ENCODE peak calls at places on chromosomes 12 and 14, in eight cellular contexts. One of them, this sample, is unnamed.

GRCh38 chr12:89671469-89671868 is 37.2 kb downstream of the ATP2B1 start:
- DNase-seq in heart left ventricle: no peak
- DNase-seq in T-helper 2 cell: no peak
- DNase-seq in left lobe of liver: no peak
- DNase-seq in caudate nucleus: no peak
- DNase-seq in tibial nerve: no peak
- DNase-seq in activated T-helper 1 cell treated with anti-CD3 and anti-CD28 coated beads, Interleukin-12 subunit alpha, Interleukin-12 subunit beta, Interleukin-2, Interleukin-4 antibody, amounts not matched to agents 30 ng/mL and 10 ng/mL and 1 ng/mL, durations not matched to agents 14 hours and 24 hours and 36 hours: no peak
- DNase-seq in A549: no peak
- DNase-seq in this sample: no peak

GRCh38 chr14:104353221-104353920 is 215.0 kb downstream of the KIF26A start:
- DNase-seq in left lobe of liver: no peak
- DNase-seq in caudate nucleus: no peak
- DNase-seq in A549: no peak
- DNase-seq in tibial nerve: no peak
- DNase-seq in heart left ventricle: no peak
- DNase-seq in activated T-helper 1 cell treated with anti-CD3 and anti-CD28 coated beads, Interleukin-12 subunit alpha, Interleukin-12 subunit beta, Interleukin-2, Interleukin-4 antibody, amounts not matched to agents 30 ng/mL and 10 ng/mL and 1 ng/mL, durations not matched to agents 14 hours and 24 hours and 36 hours: no peak
- DNase-seq in T-helper 2 cell: no peak
- DNase-seq in this sample: no peak

GRCh38 chr12:113808095-113808951 is 157.8 kb downstream of the RBM19 start:
- DNase-seq in heart left ventricle: no peak
- DNase-seq in left lobe of liver: no peak
- DNase-seq in T-helper 2 cell: no peak
- DNase-seq in activated T-helper 1 cell treated with anti-CD3 and anti-CD28 coated beads, Interleukin-12 subunit alpha, Interleukin-12 subunit beta, Interleukin-2, Interleukin-4 antibody, amounts not matched to agents 30 ng/mL and 10 ng/mL and 1 ng/mL, durations not matched to agents 14 hours and 24 hours and 36 hours: no peak
- DNase-seq in tibial nerve: no peak
- DNase-seq in A549: no peak
- DNase-seq in caudate nucleus: no peak
- DNase-seq in this sample: no peak

GRCh38 chr14:96275182-96276112 is 19.4 kb downstream of the BDKRB1 start:
- DNase-seq in T-helper 2 cell: peak
- DNase-seq in A549: peak
- DNase-seq in tibial nerve: peak
- DNase-seq in activated T-helper 1 cell treated with anti-CD3 and anti-CD28 coated beads, Interleukin-12 subunit alpha, Interleukin-12 subunit beta, Interleukin-2, Interleukin-4 antibody, amounts not matched to agents 30 ng/mL and 10 ng/mL and 1 ng/mL, durations not matched to agents 14 hours and 24 hours and 36 hours: peak
- DNase-seq in left lobe of liver: peak
- DNase-seq in caudate nucleus: peak
- DNase-seq in heart left ventricle: peak
- DNase-seq in this sample: peak

GRCh38 chr14:105436891-105437722 is 17.5 kb downstream of the MTA1 start:
- DNase-seq in caudate nucleus: no peak
- DNase-seq in heart left ventricle: peak
- DNase-seq in T-helper 2 cell: no peak
- DNase-seq in tibial nerve: no peak
- DNase-seq in A549: no peak
- DNase-seq in activated T-helper 1 cell treated with anti-CD3 and anti-CD28 coated beads, Interleukin-12 subunit alpha, Interleukin-12 subunit beta, Interleukin-2, Interleukin-4 antibody, amounts not matched to agents 30 ng/mL and 10 ng/mL and 1 ng/mL, durations not matched to agents 14 hours and 24 hours and 36 hours: no peak
- DNase-seq in left lobe of liver: no peak
- DNase-seq in this sample: no peak

GRCh38 chr14:76065519-76065918 is 80.0 kb downstream of the IFT43 start:
- DNase-seq in tibial nerve: no peak
- DNase-seq in T-helper 2 cell: no peak
- DNase-seq in left lobe of liver: no peak
- DNase-seq in heart left ventricle: no peak
- DNase-seq in A549: no peak
- DNase-seq in caudate nucleus: no peak
- DNase-seq in activated T-helper 1 cell treated with anti-CD3 and anti-CD28 coated beads, Interleukin-12 subunit alpha, Interleukin-12 subunit beta, Interleukin-2, Interleukin-4 antibody, amounts not matched to agents 30 ng/mL and 10 ng/mL and 1 ng/mL, durations not matched to agents 14 hours and 24 hours and 36 hours: no peak
- DNase-seq in this sample: no peak

GRCh38 chr12:56589783-56590182 is 40.3 kb downstream of the BAZ2A start:
- DNase-seq in T-helper 2 cell: no peak
- DNase-seq in heart left ventricle: no peak
- DNase-seq in tibial nerve: no peak
- DNase-seq in activated T-helper 1 cell treated with anti-CD3 and anti-CD28 coated beads, Interleukin-12 subunit alpha, Interleukin-12 subunit beta, Interleukin-2, Interleukin-4 antibody, amounts not matched to agents 30 ng/mL and 10 ng/mL and 1 ng/mL, durations not matched to agents 14 hours and 24 hours and 36 hours: no peak
- DNase-seq in left lobe of liver: no peak
- DNase-seq in A549: no peak
- DNase-seq in caudate nucleus: no peak
- DNase-seq in this sample: no peak

GRCh38 chr12:103766028-103766427 is 75.0 kb downstream of the NT5DC3 start:
- DNase-seq in heart left ventricle: no peak
- DNase-seq in left lobe of liver: no peak
- DNase-seq in activated T-helper 1 cell treated with anti-CD3 and anti-CD28 coated beads, Interleukin-12 subunit alpha, Interleukin-12 subunit beta, Interleukin-2, Interleukin-4 antibody, amounts not matched to agents 30 ng/mL and 10 ng/mL and 1 ng/mL, durations not matched to agents 14 hours and 24 hours and 36 hours: no peak
- DNase-seq in caudate nucleus: no peak
- DNase-seq in tibial nerve: no peak
- DNase-seq in A549: no peak
- DNase-seq in T-helper 2 cell: no peak
- DNase-seq in this sample: no peak

GRCh38 chr14:80465541-80466220 is 254.4 kb upstream of the DIO2 start:
- DNase-seq in caudate nucleus: no peak
- DNase-seq in heart left ventricle: no peak
- DNase-seq in left lobe of liver: no peak
- DNase-seq in tibial nerve: no peak
- DNase-seq in activated T-helper 1 cell treated with anti-CD3 and anti-CD28 coated beads, Interleukin-12 subunit alpha, Interleukin-12 subunit beta, Interleukin-2, Interleukin-4 antibody, amounts not matched to agents 30 ng/mL and 10 ng/mL and 1 ng/mL, durations not matched to agents 14 hours and 24 hours and 36 hours: no peak
- DNase-seq in A549: no peak
- DNase-seq in T-helper 2 cell: no peak
- DNase-seq in this sample: no peak

GRCh38 chr14:76181546-76181945 is 29.8 kb downstream of the GPATCH2L start:
- DNase-seq in heart left ventricle: no peak
- DNase-seq in T-helper 2 cell: no peak
- DNase-seq in left lobe of liver: no peak
- DNase-seq in activated T-helper 1 cell treated with anti-CD3 and anti-CD28 coated beads, Interleukin-12 subunit alpha, Interleukin-12 subunit beta, Interleukin-2, Interleukin-4 antibody, amounts not matched to agents 30 ng/mL and 10 ng/mL and 1 ng/mL, durations not matched to agents 14 hours and 24 hours and 36 hours: no peak
- DNase-seq in A549: no peak
- DNase-seq in tibial nerve: no peak
- DNase-seq in caudate nucleus: no peak
- DNase-seq in this sample: no peak

GRCh38 chr12:29508949-29509348 is 11.5 kb upstream of the OVCH1 start:
- DNase-seq in A549: no peak
- DNase-seq in caudate nucleus: no peak
- DNase-seq in tibial nerve: no peak
- DNase-seq in heart left ventricle: no peak
- DNase-seq in T-helper 2 cell: no peak
- DNase-seq in activated T-helper 1 cell treated with anti-CD3 and anti-CD28 coated beads, Interleukin-12 subunit alpha, Interleukin-12 subunit beta, Interleukin-2, Interleukin-4 antibody, amounts not matched to agents 30 ng/mL and 10 ng/mL and 1 ng/mL, durations not matched to agents 14 hours and 24 hours and 36 hours: no peak
- DNase-seq in left lobe of liver: no peak
- DNase-seq in this sample: no peak

GRCh38 chr12:51505363-51505762 is 80.7 kb downstream of the SLC4A8 start:
- DNase-seq in caudate nucleus: no peak
- DNase-seq in tibial nerve: no peak
- DNase-seq in heart left ventricle: no peak
- DNase-seq in A549: no peak
- DNase-seq in left lobe of liver: no peak
- DNase-seq in T-helper 2 cell: no peak
- DNase-seq in activated T-helper 1 cell treated with anti-CD3 and anti-CD28 coated beads, Interleukin-12 subunit alpha, Interleukin-12 subunit beta, Interleukin-2, Interleukin-4 antibody, amounts not matched to agents 30 ng/mL and 10 ng/mL and 1 ng/mL, durations not matched to agents 14 hours and 24 hours and 36 hours: no peak
- DNase-seq in this sample: no peak

GRCh38 chr12:3310271-3311026 is 180.6 kb upstream of the PRMT8 start:
- DNase-seq in activated T-helper 1 cell treated with anti-CD3 and anti-CD28 coated beads, Interleukin-12 subunit alpha, Interleukin-12 subunit beta, Interleukin-2, Interleukin-4 antibody, amounts not matched to agents 30 ng/mL and 10 ng/mL and 1 ng/mL, durations not matched to agents 14 hours and 24 hours and 36 hours: no peak
- DNase-seq in left lobe of liver: no peak
- DNase-seq in caudate nucleus: no peak
- DNase-seq in T-helper 2 cell: no peak
- DNase-seq in tibial nerve: no peak
- DNase-seq in A549: no peak
- DNase-seq in heart left ventricle: no peak
- DNase-seq in this sample: no peak

GRCh38 chr12:43795716-43796282 is 10.3 kb downstream of the TWF1 start:
- DNase-seq in T-helper 2 cell: no peak
- DNase-seq in A549: no peak
- DNase-seq in left lobe of liver: no peak
- DNase-seq in tibial nerve: no peak
- DNase-seq in activated T-helper 1 cell treated with anti-CD3 and anti-CD28 coated beads, Interleukin-12 subunit alpha, Interleukin-12 subunit beta, Interleukin-2, Interleukin-4 antibody, amounts not matched to agents 30 ng/mL and 10 ng/mL and 1 ng/mL, durations not matched to agents 14 hours and 24 hours and 36 hours: no peak
- DNase-seq in heart left ventricle: no peak
- DNase-seq in caudate nucleus: no peak
- DNase-seq in this sample: no peak

GRCh38 chr12:105982022-105982421 is 156.7 kb downstream of the NUAK1 start:
- DNase-seq in T-helper 2 cell: no peak
- DNase-seq in A549: no peak
- DNase-seq in caudate nucleus: no peak
- DNase-seq in activated T-helper 1 cell treated with anti-CD3 and anti-CD28 coated beads, Interleukin-12 subunit alpha, Interleukin-12 subunit beta, Interleukin-2, Interleukin-4 antibody, amounts not matched to agents 30 ng/mL and 10 ng/mL and 1 ng/mL, durations not matched to agents 14 hours and 24 hours and 36 hours: no peak
- DNase-seq in left lobe of liver: no peak
- DNase-seq in tibial nerve: no peak
- DNase-seq in heart left ventricle: no peak
- DNase-seq in this sample: no peak

GRCh38 chr14:64737391-64738305 is 33.4 kb downstream of the PLEKHG3 start:
- DNase-seq in caudate nucleus: peak
- DNase-seq in tibial nerve: no peak
- DNase-seq in heart left ventricle: no peak
- DNase-seq in left lobe of liver: no peak
- DNase-seq in T-helper 2 cell: no peak
- DNase-seq in activated T-helper 1 cell treated with anti-CD3 and anti-CD28 coated beads, Interleukin-12 subunit alpha, Interleukin-12 subunit beta, Interleukin-2, Interleukin-4 antibody, amounts not matched to agents 30 ng/mL and 10 ng/mL and 1 ng/mL, durations not matched to agents 14 hours and 24 hours and 36 hours: no peak
- DNase-seq in A549: no peak
- DNase-seq in this sample: no peak

GRCh38 chr14:105069887-105070759 is 4.9 kb upstream of the GPR132 start:
- DNase-seq in caudate nucleus: no peak
- DNase-seq in tibial nerve: peak
- DNase-seq in T-helper 2 cell: peak
- DNase-seq in heart left ventricle: peak
- DNase-seq in A549: no peak
- DNase-seq in activated T-helper 1 cell treated with anti-CD3 and anti-CD28 coated beads, Interleukin-12 subunit alpha, Interleukin-12 subunit beta, Interleukin-2, Interleukin-4 antibody, amounts not matched to agents 30 ng/mL and 10 ng/mL and 1 ng/mL, durations not matched to agents 14 hours and 24 hours and 36 hours: no peak
- DNase-seq in left lobe of liver: peak
- DNase-seq in this sample: no peak

GRCh38 chr12:29070309-29070708 is 78.8 kb upstream of the FAR2 start:
- DNase-seq in T-helper 2 cell: no peak
- DNase-seq in heart left ventricle: no peak
- DNase-seq in tibial nerve: no peak
- DNase-seq in left lobe of liver: no peak
- DNase-seq in activated T-helper 1 cell treated with anti-CD3 and anti-CD28 coated beads, Interleukin-12 subunit alpha, Interleukin-12 subunit beta, Interleukin-2, Interleukin-4 antibody, amounts not matched to agents 30 ng/mL and 10 ng/mL and 1 ng/mL, durations not matched to agents 14 hours and 24 hours and 36 hours: no peak
- DNase-seq in caudate nucleus: no peak
- DNase-seq in A549: no peak
- DNase-seq in this sample: no peak

GRCh38 chr14:101056446-101056845 is 152.9 kb upstream of the RTL1 start:
- DNase-seq in left lobe of liver: no peak
- DNase-seq in tibial nerve: no peak
- DNase-seq in caudate nucleus: no peak
- DNase-seq in T-helper 2 cell: no peak
- DNase-seq in heart left ventricle: no peak
- DNase-seq in activated T-helper 1 cell treated with anti-CD3 and anti-CD28 coated beads, Interleukin-12 subunit alpha, Interleukin-12 subunit beta, Interleukin-2, Interleukin-4 antibody, amounts not matched to agents 30 ng/mL and 10 ng/mL and 1 ng/mL, durations not matched to agents 14 hours and 24 hours and 36 hours: no peak
- DNase-seq in A549: no peak
- DNase-seq in this sample: no peak

GRCh38 chr12:65330341-65330740 is 51.9 kb downstream of the MSRB3 start:
- DNase-seq in A549: no peak
- DNase-seq in T-helper 2 cell: no peak
- DNase-seq in left lobe of liver: no peak
- DNase-seq in heart left ventricle: no peak
- DNase-seq in tibial nerve: no peak
- DNase-seq in caudate nucleus: no peak
- DNase-seq in activated T-helper 1 cell treated with anti-CD3 and anti-CD28 coated beads, Interleukin-12 subunit alpha, Interleukin-12 subunit beta, Interleukin-2, Interleukin-4 antibody, amounts not matched to agents 30 ng/mL and 10 ng/mL and 1 ng/mL, durations not matched to agents 14 hours and 24 hours and 36 hours: no peak
- DNase-seq in this sample: no peak

GRCh38 chr12:24649209-24649608 is 299.7 kb downstream of the BCAT1 start:
- DNase-seq in caudate nucleus: no peak
- DNase-seq in A549: no peak
- DNase-seq in T-helper 2 cell: no peak
- DNase-seq in left lobe of liver: no peak
- DNase-seq in heart left ventricle: no peak
- DNase-seq in tibial nerve: no peak
- DNase-seq in activated T-helper 1 cell treated with anti-CD3 and anti-CD28 coated beads, Interleukin-12 subunit alpha, Interleukin-12 subunit beta, Interleukin-2, Interleukin-4 antibody, amounts not matched to agents 30 ng/mL and 10 ng/mL and 1 ng/mL, durations not matched to agents 14 hours and 24 hours and 36 hours: no peak
- DNase-seq in this sample: no peak

GRCh38 chr14:27056586-27056985 is 458.8 kb upstream of the NOVA1 start:
- DNase-seq in heart left ventricle: no peak
- DNase-seq in activated T-helper 1 cell treated with anti-CD3 and anti-CD28 coated beads, Interleukin-12 subunit alpha, Interleukin-12 subunit beta, Interleukin-2, Interleukin-4 antibody, amounts not matched to agents 30 ng/mL and 10 ng/mL and 1 ng/mL, durations not matched to agents 14 hours and 24 hours and 36 hours: no peak
- DNase-seq in left lobe of liver: no peak
- DNase-seq in T-helper 2 cell: no peak
- DNase-seq in A549: no peak
- DNase-seq in caudate nucleus: no peak
- DNase-seq in tibial nerve: no peak
- DNase-seq in this sample: no peak

GRCh38 chr12:2490746-2491145 is 304.0 kb upstream of the FKBP4 start:
- DNase-seq in caudate nucleus: no peak
- DNase-seq in heart left ventricle: no peak
- DNase-seq in T-helper 2 cell: no peak
- DNase-seq in activated T-helper 1 cell treated with anti-CD3 and anti-CD28 coated beads, Interleukin-12 subunit alpha, Interleukin-12 subunit beta, Interleukin-2, Interleukin-4 antibody, amounts not matched to agents 30 ng/mL and 10 ng/mL and 1 ng/mL, durations not matched to agents 14 hours and 24 hours and 36 hours: no peak
- DNase-seq in tibial nerve: no peak
- DNase-seq in A549: no peak
- DNase-seq in left lobe of liver: no peak
- DNase-seq in this sample: no peak

GRCh38 chr12:28583771-28584261 is 393.6 kb downstream of the CCDC91 start:
- DNase-seq in T-helper 2 cell: no peak
- DNase-seq in tibial nerve: no peak
- DNase-seq in heart left ventricle: no peak
- DNase-seq in left lobe of liver: no peak
- DNase-seq in caudate nucleus: no peak
- DNase-seq in activated T-helper 1 cell treated with anti-CD3 and anti-CD28 coated beads, Interleukin-12 subunit alpha, Interleukin-12 subunit beta, Interleukin-2, Interleukin-4 antibody, amounts not matched to agents 30 ng/mL and 10 ng/mL and 1 ng/mL, durations not matched to agents 14 hours and 24 hours and 36 hours: no peak
- DNase-seq in A549: no peak
- DNase-seq in this sample: no peak

GRCh38 chr14:23078692-23079116 is 16.2 kb downstream of the ACIN1 start:
- DNase-seq in activated T-helper 1 cell treated with anti-CD3 and anti-CD28 coated beads, Interleukin-12 subunit alpha, Interleukin-12 subunit beta, Interleukin-2, Interleukin-4 antibody, amounts not matched to agents 30 ng/mL and 10 ng/mL and 1 ng/mL, durations not matched to agents 14 hours and 24 hours and 36 hours: no peak
- DNase-seq in A549: peak
- DNase-seq in left lobe of liver: no peak
- DNase-seq in T-helper 2 cell: no peak
- DNase-seq in caudate nucleus: no peak
- DNase-seq in tibial nerve: peak
- DNase-seq in heart left ventricle: no peak
- DNase-seq in this sample: no peak

GRCh38 chr12:10900530-10900929 is 8.8 kb downstream of the TAS2R13 start:
- DNase-seq in heart left ventricle: no peak
- DNase-seq in tibial nerve: no peak
- DNase-seq in caudate nucleus: no peak
- DNase-seq in activated T-helper 1 cell treated with anti-CD3 and anti-CD28 coated beads, Interleukin-12 subunit alpha, Interleukin-12 subunit beta, Interleukin-2, Interleukin-4 antibody, amounts not matched to agents 30 ng/mL and 10 ng/mL and 1 ng/mL, durations not matched to agents 14 hours and 24 hours and 36 hours: no peak
- DNase-seq in T-helper 2 cell: no peak
- DNase-seq in left lobe of liver: no peak
- DNase-seq in A549: no peak
- DNase-seq in this sample: no peak

GRCh38 chr14:64636208-64636979 is 67.8 kb upstream of the PLEKHG3 start:
- DNase-seq in A549: peak
- DNase-seq in activated T-helper 1 cell treated with anti-CD3 and anti-CD28 coated beads, Interleukin-12 subunit alpha, Interleukin-12 subunit beta, Interleukin-2, Interleukin-4 antibody, amounts not matched to agents 30 ng/mL and 10 ng/mL and 1 ng/mL, durations not matched to agents 14 hours and 24 hours and 36 hours: peak
- DNase-seq in T-helper 2 cell: peak
- DNase-seq in left lobe of liver: peak
- DNase-seq in heart left ventricle: peak
- DNase-seq in tibial nerve: peak
- DNase-seq in caudate nucleus: peak
- DNase-seq in this sample: peak

GRCh38 chr12:53004582-53004981 is 1.7 kb upstream of the EIF4B start:
- DNase-seq in tibial nerve: no peak
- DNase-seq in caudate nucleus: no peak
- DNase-seq in heart left ventricle: no peak
- DNase-seq in activated T-helper 1 cell treated with anti-CD3 and anti-CD28 coated beads, Interleukin-12 subunit alpha, Interleukin-12 subunit beta, Interleukin-2, Interleukin-4 antibody, amounts not matched to agents 30 ng/mL and 10 ng/mL and 1 ng/mL, durations not matched to agents 14 hours and 24 hours and 36 hours: no peak
- DNase-seq in T-helper 2 cell: no peak
- DNase-seq in left lobe of liver: no peak
- DNase-seq in A549: no peak
- DNase-seq in this sample: no peak